ENCODE peak calls at places on chromosomes 2 and 18, in nine cellular contexts. I is fibroblast of lung; Q is fibroblast of the aortic adventitia; H is type B pancreatic cell; N is HL-60; K is CD8-positive, alpha-beta T cell; C is HFFc6; E is uterus; V is psoas muscle. B is an unnamed sample.

GRCh38 chr2:43268066-43268971 is 41.9 kb upstream of the ZFP36L2 start:
- DNase-seq in H (no peak), E (no peak), C (no peak), Q (no peak), V (peak; percentile 58), I (no peak), N (peak; percentile 16), K (no peak), B (no peak)

GRCh38 chr2:196331143-196331542 is 159.8 kb upstream of the STK17B start:
- DNase-seq in C (peak; percentile 76), H (no peak), I (peak; percentile 76), E (no peak), K (no peak), Q (peak; percentile 92), V (no peak), N (no peak), B (no peak)

GRCh38 chr2:118850171-118850900 is 2.9 kb upstream of the EN1 start:
- DNase-seq in I (no peak), C (no peak), V (no peak), K (no peak), E (no peak), Q (no peak), N (no peak), H (no peak), B (no peak)

GRCh38 chr2:189255711-189256110 is 76.2 kb upstream of the COL5A2 start:
- DNase-seq in K (no peak), N (no peak), V (no peak), Q (no peak), H (no peak), E (no peak), I (no peak), C (no peak), B (no peak)

GRCh38 chr18:59691996-59692395 is 5.2 kb downstream of the CCBE1 start:
- DNase-seq in N (no peak), C (no peak), V (no peak), H (no peak), I (peak; percentile 32), Q (no peak), K (no peak), E (no peak), B (no peak)

GRCh38 chr2:117856415-117857210 is 42.1 kb downstream of the DDX18 start:
- DNase-seq in I (peak; percentile 88), Q (peak; percentile 95), V (no peak), C (peak; percentile 96), E (no peak), N (no peak), H (no peak), K (no peak), B (no peak)

GRCh38 chr2:128834853-128835252 is 516.2 kb upstream of the HS6ST1 start:
- DNase-seq in H (no peak), N (no peak), K (no peak), C (no peak), E (no peak), V (no peak), Q (no peak), I (no peak), B (no peak)

GRCh38 chr18:79523738-79524180 is 128.0 kb downstream of the NFATC1 start:
- DNase-seq in I (no peak), C (no peak), N (peak; percentile 88), E (peak; percentile 15), Q (no peak), H (no peak), K (peak; percentile 73), V (no peak), B (no peak)

GRCh38 chr2:56540901-56541300 is 357.1 kb downstream of the CCDC85A start:
- DNase-seq in K (no peak), C (peak; percentile 38), Q (peak; percentile 7), H (no peak), V (no peak), N (no peak), E (no peak), I (no peak), B (no peak)

GRCh38 chr2:68435605-68436004 is 31.5 kb downstream of the FBXO48 start:
- DNase-seq in C (no peak), H (no peak), N (no peak), I (peak; percentile 70), V (no peak), K (no peak), E (no peak), Q (peak; percentile 73), B (no peak)

GRCh38 chr2:199950396-199950795 is 4.9 kb downstream of the TYW5 start:
- DNase-seq in V (no peak), C (no peak), N (no peak), K (no peak), E (no peak), Q (no peak), H (no peak), I (no peak), B (no peak)

GRCh38 chr2:148907085-148907785 is 32.2 kb downstream of the KIF5C start:
- DNase-seq in N (no peak), K (no peak), Q (no peak), H (no peak), V (no peak), E (no peak), I (no peak), C (no peak), B (no peak)

GRCh38 chr2:237968048-237968862 is 1.4 kb downstream of the UBE2F start:
- DNase-seq in Q (peak; percentile 84), V (no peak), E (no peak), N (peak; percentile 94), C (peak; percentile 62), H (no peak), K (peak; percentile 43), I (peak; percentile 80), B (no peak)

GRCh38 chr2:65018141-65018582 is 29.0 kb downstream of the SLC1A4 start:
- DNase-seq in E (no peak), V (peak; percentile 57), I (no peak), Q (no peak), K (no peak), C (no peak), N (peak; percentile 92), H (no peak), B (no peak)

GRCh38 chr2:215454519-215454918 is 18.7 kb upstream of the FN1 start:
- DNase-seq in E (no peak), I (peak; percentile 66), Q (peak; percentile 70), V (no peak), H (no peak), N (no peak), K (no peak), C (no peak), B (no peak)

GRCh38 chr2:128617661-128618060 is 299.0 kb upstream of the HS6ST1 start:
- DNase-seq in V (peak; percentile 13), E (no peak), Q (no peak), C (no peak), K (no peak), N (no peak), H (no peak), I (no peak), B (peak; percentile 4)

GRCh38 chr2:58638256-58638795 is 397.2 kb upstream of the FANCL start:
- DNase-seq in I (peak; percentile 8), Q (peak; percentile 3), K (no peak), H (no peak), E (no peak), N (no peak), V (no peak), C (no peak), B (no peak)

GRCh38 chr2:192741889-192742288 is 547.2 kb upstream of the TMEFF2 start:
- DNase-seq in Q (no peak), H (no peak), N (no peak), C (no peak), V (no peak), E (no peak), I (no peak), K (no peak), B (no peak)
- TF ChIP-seq CTCF in Q (no peak), H (peak; percentile 60), N (no peak), C (no peak), V (no peak), E (no peak), I (no peak), K (no peak), B (no peak)

DNA sequence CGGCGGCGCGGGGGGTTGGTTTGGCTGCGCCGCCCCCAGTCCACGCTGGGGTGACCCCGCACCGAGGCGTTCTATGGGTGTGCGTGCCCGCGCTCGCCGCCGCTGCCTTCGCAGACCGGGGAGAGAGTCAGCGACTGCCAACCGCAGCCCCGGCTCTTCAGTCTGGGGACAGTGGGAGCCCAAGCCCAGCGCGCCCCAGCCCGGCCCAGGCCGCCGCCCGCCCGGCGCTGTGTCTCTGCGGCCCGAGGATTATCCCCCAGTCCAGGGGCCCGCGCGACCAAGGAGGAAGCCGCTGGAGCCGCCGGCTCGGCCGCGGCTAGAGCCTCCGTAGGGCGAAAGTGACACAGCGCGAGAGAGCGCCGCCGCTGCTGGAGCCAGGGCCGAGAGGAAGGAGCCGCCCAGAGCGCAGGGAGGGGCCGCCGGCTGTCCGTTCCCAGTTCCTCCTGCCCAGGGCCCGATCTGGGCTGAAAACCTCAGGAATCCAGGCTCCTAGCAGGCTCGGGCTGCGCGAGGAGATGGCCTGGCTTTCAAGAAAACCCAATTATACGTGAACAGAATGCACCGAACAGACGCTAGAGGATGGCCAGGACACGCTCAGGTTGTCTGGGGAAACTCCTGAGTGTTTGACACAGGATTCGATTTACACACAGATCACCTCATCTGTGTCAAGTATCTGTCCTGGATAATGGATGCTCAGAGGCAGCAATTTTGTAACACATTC is 2.4 kb downstream of the CTIF start:
- DNase-seq in E (peak; percentile 65), K (no peak), N (peak; percentile 84), I (peak; percentile 78), Q (peak; percentile 80), C (peak; percentile 79), V (peak; percentile 87), H (peak; percentile 80), B (peak; percentile 85)
- TF ChIP-seq CTCF in E (no peak), K (no peak), N (no peak), I (no peak), Q (no peak), C (no peak), V (no peak), H (no peak), B (no peak)

DNA sequence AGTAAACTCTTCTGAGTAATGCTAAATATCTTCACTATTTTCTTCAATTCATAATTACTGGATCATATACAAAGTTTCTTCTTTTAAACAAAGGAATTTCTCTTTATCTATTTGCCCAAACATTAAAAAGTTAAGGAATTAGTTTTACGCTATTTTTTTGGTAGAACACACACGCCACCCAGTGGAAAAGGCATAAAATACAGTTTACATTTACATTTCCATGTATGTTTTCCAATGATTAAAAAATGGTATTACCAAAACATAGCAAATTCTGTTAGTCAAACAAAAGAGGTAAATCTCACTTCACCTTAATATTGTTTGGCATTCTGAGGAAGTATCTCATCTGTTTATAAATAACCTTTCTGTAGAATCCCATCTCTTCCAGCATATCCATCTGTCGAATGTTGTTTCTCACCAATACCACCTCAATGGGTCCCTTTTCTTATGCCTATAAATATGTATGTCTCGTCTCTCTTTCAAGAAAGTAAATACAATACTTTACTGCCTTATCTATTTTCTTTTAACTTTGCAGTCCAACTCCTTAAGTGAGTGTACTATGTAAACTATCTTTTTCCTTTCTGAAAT is 7.2 kb downstream of the BOLL start:
- DNase-seq in C (peak; percentile 47), I (peak; percentile 66), H (no peak), V (no peak), E (no peak), K (no peak), Q (peak; percentile 72), N (peak; percentile 24), B (no peak)
- TF ChIP-seq CTCF in C (peak; percentile 90), I (peak; percentile 51), H (peak; percentile 94), V (peak; percentile 79), E (peak; percentile 63), K (peak; percentile 97), Q (peak; percentile 50), N (peak; percentile 38), B (peak; percentile 83)

DNA sequence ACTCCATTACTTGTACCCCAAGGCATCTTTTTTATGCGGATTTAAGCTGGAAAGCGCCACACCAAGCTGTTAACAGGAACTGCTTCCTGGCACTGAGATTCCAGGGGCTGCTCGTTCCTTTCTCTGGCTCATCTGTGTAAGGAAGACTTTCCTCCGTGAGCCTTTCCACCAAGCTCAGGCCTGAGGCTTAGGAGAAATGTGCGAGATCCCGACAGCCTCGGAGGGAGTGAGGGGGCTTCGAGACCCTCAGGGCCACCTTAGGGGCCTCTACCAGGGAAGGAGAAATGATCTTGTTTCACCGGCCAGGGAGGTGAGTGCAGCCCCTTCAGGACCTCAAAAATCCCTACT is 17.1 kb downstream of the B3GNT7 start:
- DNase-seq in K (no peak), E (no peak), H (no peak), N (no peak), Q (no peak), C (no peak), V (no peak), I (no peak), B (no peak)
- TF ChIP-seq CTCF in K (no peak), E (no peak), H (no peak), N (no peak), Q (no peak), C (peak; percentile 65), V (no peak), I (no peak), B (peak; percentile 30)

B was measured in glutamatergic neuron.